ENCODE peak calls at places on chromosomes 1 and 21, in six cellular contexts. One of them, this sample, is unnamed. For H3K27me3, the result is how much of the 10 kb centered on the place peaks cover.

GRCh38 chr1:88773540-88774150 is 89.6 kb downstream of the PKN2 start:
- DNase-seq in IMR-90: peak
- DNase-seq in iPS DF 6.9: no peak
- DNase-seq in brain microvascular endothelial cell: peak
- DNase-seq in DND-41: no peak
- DNase-seq in hepatocyte: peak
- DNase-seq in this sample: no peak

GRCh38 chr1:181105134-181106021 is 16.9 kb downstream of the IER5 start:
- DNase-seq in DND-41: peak
- DNase-seq in iPS DF 6.9: no peak
- DNase-seq in IMR-90: peak
- DNase-seq in hepatocyte: peak
- DNase-seq in brain microvascular endothelial cell: peak
- DNase-seq in this sample: peak

GRCh38 chr21:44926364-44927101 is 5.8 kb upstream of the ITGB2 start:
- DNase-seq in brain microvascular endothelial cell: no peak
- DNase-seq in DND-41: peak
- DNase-seq in hepatocyte: no peak
- DNase-seq in IMR-90: peak
- DNase-seq in iPS DF 6.9: no peak
- DNase-seq in this sample: no peak

GRCh38 chr1:95657248-95657647 is 423.2 kb downstream of the RWDD3 start:
- DNase-seq in IMR-90: no peak
- DNase-seq in DND-41: no peak
- DNase-seq in brain microvascular endothelial cell: no peak
- DNase-seq in iPS DF 6.9: no peak
- DNase-seq in hepatocyte: no peak
- DNase-seq in this sample: no peak

GRCh38 chr1:62230724-62231123 is 36.1 kb downstream of the L1TD1 start:
- DNase-seq in brain microvascular endothelial cell: peak
- DNase-seq in DND-41: no peak
- DNase-seq in IMR-90: peak
- DNase-seq in iPS DF 6.9: no peak
- DNase-seq in hepatocyte: peak
- DNase-seq in this sample: no peak

GRCh38 chr1:152623203-152623844 is 421 bp upstream of the LCE3A start:
- DNase-seq in brain microvascular endothelial cell: no peak
- DNase-seq in hepatocyte: no peak
- DNase-seq in IMR-90: no peak
- DNase-seq in iPS DF 6.9: no peak
- DNase-seq in DND-41: no peak
- DNase-seq in this sample: no peak

GRCh38 chr1:153553096-153553495 is 4.0 kb upstream of the S100A3 start:
- DNase-seq in DND-41: no peak
- DNase-seq in iPS DF 6.9: no peak
- DNase-seq in brain microvascular endothelial cell: no peak
- DNase-seq in IMR-90: no peak
- DNase-seq in hepatocyte: no peak
- DNase-seq in this sample: no peak

GRCh38 chr1:44212355-44213221 is 683 bp upstream of the DMAP1 start:
- DNase-seq in iPS DF 6.9: no peak
- DNase-seq in hepatocyte: no peak
- DNase-seq in brain microvascular endothelial cell: no peak
- DNase-seq in DND-41: peak
- DNase-seq in IMR-90: no peak
- DNase-seq in this sample: no peak

GRCh38 chr1:110235839-110236682 is 25.9 kb downstream of the KCNC4 start:
- DNase-seq in iPS DF 6.9: no peak
- DNase-seq in brain microvascular endothelial cell: peak
- DNase-seq in hepatocyte: peak
- DNase-seq in IMR-90: peak
- DNase-seq in DND-41: no peak
- DNase-seq in this sample: no peak

GRCh38 chr1:168266644-168267186 is 14.0 kb upstream of the TBX19 start:
- DNase-seq in iPS DF 6.9: no peak
- DNase-seq in hepatocyte: no peak
- DNase-seq in IMR-90: no peak
- DNase-seq in DND-41: no peak
- DNase-seq in brain microvascular endothelial cell: no peak
- DNase-seq in this sample: no peak

GRCh38 chr1:70778934-70779333 is 268.7 kb downstream of the PTGER3 start:
- DNase-seq in iPS DF 6.9: no peak
- DNase-seq in IMR-90: no peak
- DNase-seq in DND-41: no peak
- DNase-seq in brain microvascular endothelial cell: no peak
- DNase-seq in hepatocyte: no peak
- DNase-seq in this sample: no peak

GRCh38 chr1:224435999-224436398 is 1.4 kb upstream of the WDR26 start:
- DNase-seq in iPS DF 6.9: no peak
- DNase-seq in brain microvascular endothelial cell: no peak
- DNase-seq in IMR-90: no peak
- DNase-seq in DND-41: no peak
- DNase-seq in hepatocyte: peak
- DNase-seq in this sample: no peak

GRCh38 chr1:206738370-206739366 is 31.9 kb upstream of the IL19 start:
- DNase-seq in hepatocyte: no peak
- DNase-seq in IMR-90: peak
- DNase-seq in DND-41: no peak
- DNase-seq in iPS DF 6.9: no peak
- DNase-seq in brain microvascular endothelial cell: no peak
- DNase-seq in this sample: no peak

GRCh38 chr1:20988030-20988825 is 188.5 kb downstream of the EIF4G3 start:
- DNase-seq in brain microvascular endothelial cell: no peak
- DNase-seq in hepatocyte: no peak
- DNase-seq in IMR-90: peak
- DNase-seq in DND-41: no peak
- DNase-seq in iPS DF 6.9: no peak
- DNase-seq in this sample: no peak

DNA sequence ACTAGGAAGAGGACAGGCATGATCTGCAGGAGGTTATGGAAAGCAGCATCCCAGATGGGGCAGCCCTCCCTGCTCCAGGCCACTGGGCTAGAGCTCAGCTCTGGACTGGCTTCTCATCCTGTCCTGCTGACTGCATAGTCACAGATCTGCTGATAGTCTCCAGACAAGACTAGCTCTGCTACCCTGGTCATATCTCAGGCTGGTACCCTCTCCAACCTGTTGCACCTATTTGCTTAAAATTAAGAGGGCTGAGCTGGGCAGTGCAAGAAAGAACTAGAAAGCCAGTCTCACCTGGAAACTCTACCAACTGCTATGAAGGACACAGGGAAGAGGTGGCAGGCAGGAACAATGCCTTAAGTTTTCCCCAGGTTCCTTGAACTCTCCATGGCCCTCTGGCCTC is 40.4 kb downstream of the ITPKB start:
- DNase-seq in DND-41: no peak
- DNase-seq in IMR-90: no peak
- DNase-seq in iPS DF 6.9: no peak
- DNase-seq in hepatocyte: no peak
- DNase-seq in brain microvascular endothelial cell: no peak
- DNase-seq in this sample: no peak
- H3K27ac ChIP-seq in DND-41: no peak
- H3K27ac ChIP-seq in IMR-90: no peak
- H3K27ac ChIP-seq in iPS DF 6.9: no peak
- H3K27ac ChIP-seq in hepatocyte: no peak
- H3K27ac ChIP-seq in brain microvascular endothelial cell: no peak
- H3K27ac ChIP-seq in this sample: no peak

DNA sequence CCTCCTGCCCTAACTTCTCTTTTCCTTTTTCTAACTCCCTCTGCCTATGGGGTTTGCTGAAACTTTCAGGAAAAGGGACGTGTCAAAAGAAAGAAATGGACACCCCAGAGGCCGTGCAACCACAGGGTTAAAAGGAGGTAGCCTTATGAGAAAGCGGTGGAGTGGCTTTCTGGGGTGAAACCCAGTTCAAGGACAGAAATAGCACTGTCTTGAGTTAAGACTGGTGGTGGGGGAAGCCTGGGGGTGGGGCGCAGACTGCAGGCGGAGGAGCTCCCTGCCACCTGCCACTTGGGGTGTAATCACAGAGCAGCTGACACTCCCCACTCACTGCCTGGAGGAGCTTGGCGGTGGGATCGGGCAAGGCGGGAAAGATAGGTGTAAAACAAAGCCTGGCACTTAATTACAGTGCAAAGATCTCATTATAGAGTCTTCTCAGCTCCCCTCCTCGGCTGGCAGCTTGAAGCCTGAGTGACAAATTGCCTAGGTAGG is 756 bp upstream of the TLR5 start:
- DNase-seq in iPS DF 6.9: no peak
- DNase-seq in DND-41: peak
- DNase-seq in IMR-90: no peak
- DNase-seq in brain microvascular endothelial cell: no peak
- DNase-seq in hepatocyte: peak
- DNase-seq in this sample: peak
- H3K4me3 ChIP-seq in iPS DF 6.9: no peak
- H3K4me3 ChIP-seq in DND-41: no peak
- H3K4me3 ChIP-seq in IMR-90: no peak
- H3K4me3 ChIP-seq in brain microvascular endothelial cell: no peak
- H3K4me3 ChIP-seq in hepatocyte: no peak
- H3K4me3 ChIP-seq in this sample: no peak

GRCh38 chr1:205449254-205449749 is 6.5 kb downstream of the BLACAT1 start:
- DNase-seq in DND-41: no peak
- DNase-seq in IMR-90: no peak
- DNase-seq in brain microvascular endothelial cell: no peak
- DNase-seq in hepatocyte: no peak
- DNase-seq in iPS DF 6.9: no peak
- DNase-seq in this sample: no peak
- H3K27me3 ChIP-seq in DND-41: under half
- H3K27me3 ChIP-seq in IMR-90: half or more
- H3K27me3 ChIP-seq in brain microvascular endothelial cell: under half
- H3K27me3 ChIP-seq in hepatocyte: under half
- H3K27me3 ChIP-seq in iPS DF 6.9: under half
- H3K27me3 ChIP-seq in this sample: under half

DNA sequence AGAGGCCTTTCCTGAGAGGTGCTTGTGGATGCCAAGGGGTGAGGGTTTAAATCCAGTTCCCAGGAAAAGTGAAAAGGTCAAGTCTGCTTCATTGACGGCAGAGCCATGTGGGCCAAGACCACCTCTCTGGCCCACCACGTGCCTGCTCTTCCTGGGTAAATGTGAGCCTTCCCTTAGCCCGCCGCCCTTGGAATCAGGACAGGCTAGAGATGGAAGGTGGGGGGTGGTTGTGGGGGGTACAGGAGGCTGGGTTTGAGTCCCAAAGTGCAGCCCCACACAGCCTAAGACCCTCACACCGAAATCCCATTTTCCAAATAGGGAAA is 104.4 kb downstream of the EPHB2 start:
- DNase-seq in hepatocyte: no peak
- DNase-seq in brain microvascular endothelial cell: no peak
- DNase-seq in iPS DF 6.9: no peak
- DNase-seq in IMR-90: no peak
- DNase-seq in DND-41: no peak
- DNase-seq in this sample: no peak
- H3K27ac ChIP-seq in hepatocyte: peak
- H3K27ac ChIP-seq in brain microvascular endothelial cell: no peak
- H3K27ac ChIP-seq in iPS DF 6.9: no peak
- H3K27ac ChIP-seq in IMR-90: no peak
- H3K27ac ChIP-seq in DND-41: no peak
- H3K27ac ChIP-seq in this sample: no peak